ENCODE peak calls at places on chromosomes 12 and 14, in eight cellular contexts. B is Peyer's patch, G is left ventricle myocardium inferior, R is small intestine, A is esophagus squamous epithelium, H is sigmoid colon, P is vagina, J is astrocyte. K is an unnamed sample. For H3K4me1, H3K36me3 and H3K27me3, the result is how much of the 10 kb centered on the place peaks cover.

GRCh38 chr14:65369560-65369959 is 43.0 kb upstream of the FUT8 start:
- DNase-seq in B (no peak), G (no peak), R (no peak), A (no peak), H (no peak), P (no peak), J (no peak), K (no peak)

GRCh38 chr12:93089805-93090569 is 160.9 kb upstream of the EEA1 start:
- DNase-seq in B (no peak), G (no peak), R (peak), A (no peak), H (no peak), P (no peak), J (peak), K (no peak)

GRCh38 chr12:114407034-114407420 is 1.1 kb upstream of the TBX5 start:
- DNase-seq in B (no peak), G (no peak), R (no peak), A (no peak), H (no peak), P (no peak), J (no peak), K (no peak)

GRCh38 chr12:75488553-75488952 is 8.0 kb downstream of the GLIPR1 start:
- DNase-seq in B (no peak), G (no peak), R (no peak), A (no peak), H (no peak), P (no peak), J (peak), K (peak)

GRCh38 chr14:24806061-24806678 is 172.2 kb upstream of the GZMB start:
- DNase-seq in B (peak), G (peak), R (peak), A (no peak), H (peak), P (no peak), J (peak), K (peak)

GRCh38 chr12:52014567-52015392 is 8.0 kb downstream of the TAMALIN start:
- DNase-seq in B (no peak), G (no peak), R (no peak), A (no peak), H (no peak), P (no peak), J (peak), K (no peak)

GRCh38 chr14:83044001-83044400 is 1510.3 kb upstream of the SEL1L start:
- DNase-seq in B (no peak), G (no peak), R (no peak), A (no peak), H (no peak), P (no peak), J (no peak), K (no peak)

GRCh38 chr14:63245893-63246292 is 41.6 kb downstream of the RHOJ start:
- DNase-seq in B (no peak), G (no peak), R (no peak), A (no peak), H (peak), P (no peak), J (peak), K (no peak)

GRCh38 chr12:131221946-131222249 is 268.2 kb downstream of the ADGRD1 start:
- DNase-seq in B (no peak), G (no peak), R (peak), A (no peak), H (no peak), P (no peak), J (no peak), K (no peak)

GRCh38 chr14:79781882-79782281 is 429.4 kb downstream of the DIO2 start:
- DNase-seq in B (no peak), G (no peak), R (no peak), A (no peak), H (no peak), P (no peak), J (peak), K (no peak)

GRCh38 chr12:95733156-95733825 is 57.3 kb downstream of the NTN4 start:
- DNase-seq in B (no peak), G (no peak), R (no peak), A (no peak), H (no peak), P (no peak), J (peak), K (no peak)

GRCh38 chr14:59333668-59334067 is 131.5 kb downstream of the GPR135 start:
- DNase-seq in B (no peak), G (no peak), R (peak), A (no peak), H (peak), P (no peak), J (peak), K (no peak)

GRCh38 chr14:91545946-91546716 is 36.0 kb upstream of the PPP4R3A start:
- DNase-seq in B (no peak), G (no peak), R (no peak), A (no peak), H (no peak), P (no peak), J (no peak), K (no peak)

GRCh38 chr14:24609667-24610344 is at the start of gene GZMH:
- DNase-seq in B (no peak), G (no peak), R (peak), A (no peak), H (no peak), P (no peak), J (no peak), K (no peak)

GRCh38 chr14:38286481-38286880 is 30.6 kb upstream of the CLEC14A start:
- DNase-seq in B (no peak), G (no peak), R (no peak), A (no peak), H (no peak), P (no peak), J (peak), K (no peak)

GRCh38 chr12:62210422-62210821 is 49.8 kb upstream of the USP15 start:
- DNase-seq in B (no peak), G (peak), R (peak), A (no peak), H (no peak), P (no peak), J (peak), K (peak)
- H3K4me1 ChIP-seq in B (under half), G (under half), R (under half), A (under half), H (under half), P (under half), J (under half), K (under half)

DNA sequence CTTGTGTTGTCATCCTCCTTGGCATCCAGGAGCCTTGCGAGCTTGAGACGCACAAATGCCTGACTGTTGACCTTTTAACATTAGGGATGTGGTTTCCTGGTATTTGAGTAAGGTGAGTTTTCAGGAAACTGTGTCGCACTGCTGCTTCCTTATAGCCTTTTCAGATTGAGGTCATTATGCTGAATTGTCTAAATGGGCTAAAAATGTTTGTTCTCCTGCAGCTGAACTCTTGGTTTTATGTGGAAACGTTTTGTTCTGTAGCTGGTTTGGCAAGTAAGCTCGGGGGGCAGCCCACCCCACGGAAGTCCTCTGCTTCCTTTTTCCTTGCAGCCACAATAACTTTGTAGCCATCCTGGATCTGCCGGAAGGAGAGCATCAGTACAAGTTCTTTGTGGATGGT is 5.7 kb downstream of the PRKAB1 start:
- DNase-seq in B (no peak), G (peak), R (peak), A (no peak), H (peak), P (no peak), J (no peak), K (no peak)
- H3K36me3 ChIP-seq in B (under half), G (half or more), R (under half), A (half or more), H (under half), P (under half), J (under half), K (under half)

DNA sequence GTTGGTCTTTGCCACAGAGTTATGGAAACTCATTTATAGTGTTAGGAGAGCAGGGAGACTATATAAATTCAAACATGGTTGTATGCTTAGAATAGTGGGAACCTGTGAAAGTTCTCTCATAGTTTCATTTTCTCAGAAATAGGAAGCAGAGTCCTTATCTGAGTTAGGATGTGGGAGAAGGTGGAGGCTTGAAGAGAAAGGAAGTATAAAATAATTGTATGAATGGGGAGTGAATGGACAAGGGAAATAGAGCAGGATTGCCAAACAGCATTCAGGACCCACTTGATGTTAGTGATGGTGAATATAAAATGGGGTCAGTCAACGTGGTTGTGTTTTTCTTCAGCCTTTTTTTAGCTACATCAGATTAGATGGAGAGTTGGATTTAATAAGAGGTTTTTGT is 34.0 kb upstream of the TPH2 start:
- DNase-seq in B (no peak), G (no peak), R (no peak), A (no peak), H (no peak), P (no peak), J (no peak), K (no peak)
- H3K27me3 ChIP-seq in B (under half), G (under half), R (under half), A (under half), H (under half), P (under half), J (under half), K (under half)

GRCh38 chr12:77062396-77062795 is 3.0 kb downstream of the E2F7 start:
- DNase-seq in B (no peak), G (no peak), R (no peak), A (no peak), H (no peak), P (no peak), J (no peak), K (no peak)
- H3K4me1 ChIP-seq in B (under half), G (under half), R (under half), A (under half), H (under half), P (under half), J (half or more), K (under half)